ENCODE peak calls at places on chromosomes 7 and 10, in four cellular contexts. O, E, P and Q are unnamed samples.

GRCh38 chr10:127787873-127788272 is 50.9 kb downstream of the FOXI2 start:
- DNase-seq in O (no peak), E (no peak), P (no peak), Q (no peak)

GRCh38 chr7:38232475-38233366 is 40.7 kb downstream of the TARP start:
- DNase-seq in O (no peak), E (no peak), P (no peak), Q (peak)

GRCh38 chr10:37289833-37290464 is 164.6 kb downstream of the ANKRD30A start:
- DNase-seq in O (no peak), E (no peak), P (no peak), Q (peak)

GRCh38 chr7:123867220-123867619 is 22.3 kb downstream of the HYAL4 start:
- DNase-seq in O (no peak), E (no peak), P (no peak), Q (peak)

GRCh38 chr10:119316729-119317097 is 109.3 kb downstream of the GRK5 start:
- DNase-seq in O (no peak), E (no peak), P (peak), Q (peak)

GRCh38 chr10:11898372-11899066 is 75.4 kb downstream of the PROSER2 start:
- DNase-seq in O (no peak), E (no peak), P (peak), Q (no peak)

GRCh38 chr7:42347616-42348015 is 110.6 kb upstream of the GLI3 start:
- DNase-seq in O (no peak), E (no peak), P (no peak), Q (no peak)

GRCh38 chr7:45162943-45163691 is 5.5 kb downstream of the RAMP3 start:
- DNase-seq in O (no peak), E (no peak), P (no peak), Q (no peak)

GRCh38 chr7:151143261-151144015 is 24.1 kb downstream of the GBX1 start:
- DNase-seq in O (no peak), E (no peak), P (no peak), Q (no peak)

GRCh38 chr10:54622017-54622416 is 179.0 kb downstream of the PCDH15 start:
- DNase-seq in O (no peak), E (no peak), P (no peak), Q (no peak)

GRCh38 chr7:727104-727805 is at the start of gene PRKAR1B:
- DNase-seq in O (no peak), E (peak), P (no peak), Q (peak)

GRCh38 chr7:54015251-54015650 is 526.9 kb upstream of the VSTM2A start:
- DNase-seq in O (no peak), E (no peak), P (peak), Q (peak)